ENCODE peak calls at places on chromosomes 7 and 10, in four cellular contexts. Y, G, J and C are unnamed samples.
A peak's percentile ranks its signal among the peaks of the same experiment; 100 is the strongest.

GRCh38 chr7:87592300-87592699 is 8.4 kb downstream of the ABCB1 start:
- DNase-seq in Y (no peak), G (no peak), J (no peak), C (no peak)

GRCh38 chr7:37341033-37341630 is 107.5 kb downstream of the ELMO1 start:
- DNase-seq in Y (peak; percentile 53), G (no peak), J (no peak), C (no peak)

GRCh38 chr10:83533290-83533689 is 606.0 kb upstream of the GHITM start:
- DNase-seq in Y (no peak), G (no peak), J (no peak), C (no peak)

GRCh38 chr10:100766693-100767427 is 21.5 kb downstream of the PAX2 start:
- DNase-seq in Y (no peak), G (peak; percentile 13), J (no peak), C (no peak)

GRCh38 chr7:90817846-90818245 is 221.7 kb downstream of the CDK14 start:
- DNase-seq in Y (no peak), G (no peak), J (no peak), C (no peak)

GRCh38 chr10:34528320-34528719 is 286.8 kb downstream of the PARD3 start:
- DNase-seq in Y (no peak), G (peak; percentile 41), J (no peak), C (peak; percentile 27)

GRCh38 chr7:65749518-65749917 is 123.4 kb upstream of the VKORC1L1 start:
- DNase-seq in Y (no peak), G (no peak), J (peak; percentile 19), C (no peak)

GRCh38 chr7:27709137-27710075 is 30.6 kb upstream of the TAX1BP1 start:
- DNase-seq in Y (no peak), G (no peak), J (no peak), C (no peak)

GRCh38 chr7:937851-938484 is 16.5 kb downstream of the ADAP1 start:
- DNase-seq in Y (no peak), G (no peak), J (no peak), C (no peak)

GRCh38 chr7:129457101-129457500 is 22.9 kb downstream of the STRIP2 start:
- DNase-seq in Y (no peak), G (no peak), J (no peak), C (no peak)

GRCh38 chr10:15123749-15124184 is 26.6 kb downstream of the RPP38 start:
- DNase-seq in Y (no peak), G (no peak), J (no peak), C (no peak)

GRCh38 chr7:101066141-101066857 is 19.0 kb upstream of the TRIM56 start:
- DNase-seq in Y (no peak), G (no peak), J (no peak), C (no peak)

GRCh38 chr7:128812514-128813168 is 17.6 kb upstream of the FLNC start:
- DNase-seq in Y (no peak), G (no peak), J (peak; percentile 87), C (no peak)

GRCh38 chr7:78770422-78771410 is 682.8 kb downstream of the MAGI2 start:
- DNase-seq in Y (no peak), G (no peak), J (no peak), C (peak; percentile 66)

GRCh38 chr7:122136639-122137253 is 7.3 kb downstream of the AASS start:
- DNase-seq in Y (no peak), G (no peak), J (no peak), C (no peak)

GRCh38 chr10:25157650-25158049 is 17.2 kb upstream of the GPR158 start:
- DNase-seq in Y (no peak), G (no peak), J (no peak), C (no peak)

GRCh38 chr10:117471344-117471874 is 71.1 kb upstream of the EMX2 start:
- DNase-seq in Y (no peak), G (no peak), J (no peak), C (no peak)

GRCh38 chr10:790821-791551 is 101.5 kb upstream of the DIP2C start:
- DNase-seq in Y (no peak), G (no peak), J (no peak), C (no peak)

GRCh38 chr10:50386992-50387735 is 135.8 kb upstream of the ASAH2 start:
- DNase-seq in Y (no peak), G (no peak), J (no peak), C (no peak)

GRCh38 chr7:155203059-155203881 is 94.4 kb upstream of the INSIG1 start:
- DNase-seq in Y (no peak), G (no peak), J (no peak), C (no peak)

GRCh38 chr10:104300736-104301292 is 31.8 kb downstream of the GSTO2 start:
- DNase-seq in Y (no peak), G (no peak), J (no peak), C (no peak)

GRCh38 chr10:35153723-35154122 is 27.1 kb downstream of the CREM start:
- DNase-seq in Y (no peak), G (no peak), J (no peak), C (no peak)

GRCh38 chr10:89236221-89236620 is 15.4 kb downstream of the LIPA start:
- DNase-seq in Y (no peak), G (no peak), J (no peak), C (no peak)

GRCh38 chr10:126124044-126124443 is 227.7 kb downstream of the FANK1 start:
- DNase-seq in Y (no peak), G (no peak), J (no peak), C (no peak)

GRCh38 chr10:43691503-43691902 is 42.8 kb upstream of the ZNF32 start:
- DNase-seq in Y (no peak), G (no peak), J (no peak), C (no peak)

GRCh38 chr10:126090911-126091728 is 194.8 kb downstream of the FANK1 start:
- DNase-seq in Y (no peak), G (no peak), J (no peak), C (no peak)

GRCh38 chr7:7857143-7857583 is 111.4 kb upstream of the GLCCI1 start:
- DNase-seq in Y (no peak), G (no peak), J (no peak), C (no peak)

GRCh38 chr10:13233358-13233757 is 816 bp downstream of the UCMA start:
- DNase-seq in Y (no peak), G (no peak), J (no peak), C (no peak)

GRCh38 chr7:20560325-20561180 is 54.9 kb upstream of the ABCB5 start:
- DNase-seq in Y (no peak), G (peak; percentile 24), J (peak; percentile 43), C (peak; percentile 67)

GRCh38 chr10:127405221-127405620 is 143.9 kb upstream of the NPS start:
- DNase-seq in Y (no peak), G (no peak), J (no peak), C (no peak)

GRCh38 chr10:97399843-97400545 is 1.1 kb downstream of the RRP12 start:
- DNase-seq in Y (no peak), G (peak; percentile 56), J (peak; percentile 43), C (no peak)

GRCh38 chr7:27235387-27236052 is 7.1 kb upstream of the EVX1 start:
- DNase-seq in Y (no peak), G (peak; percentile 13), J (peak; percentile 31), C (peak; percentile 84)

GRCh38 chr7:145909956-145910611 is 206.5 kb upstream of the CNTNAP2 start:
- DNase-seq in Y (no peak), G (no peak), J (no peak), C (no peak)

GRCh38 chr10:88152720-88153119 is 289.3 kb downstream of the PTEN start:
- DNase-seq in Y (peak; percentile 40), G (no peak), J (no peak), C (no peak)

GRCh38 chr7:22319424-22320403 is 37.2 kb downstream of the RAPGEF5 start:
- DNase-seq in Y (no peak), G (no peak), J (no peak), C (no peak)

DNA sequence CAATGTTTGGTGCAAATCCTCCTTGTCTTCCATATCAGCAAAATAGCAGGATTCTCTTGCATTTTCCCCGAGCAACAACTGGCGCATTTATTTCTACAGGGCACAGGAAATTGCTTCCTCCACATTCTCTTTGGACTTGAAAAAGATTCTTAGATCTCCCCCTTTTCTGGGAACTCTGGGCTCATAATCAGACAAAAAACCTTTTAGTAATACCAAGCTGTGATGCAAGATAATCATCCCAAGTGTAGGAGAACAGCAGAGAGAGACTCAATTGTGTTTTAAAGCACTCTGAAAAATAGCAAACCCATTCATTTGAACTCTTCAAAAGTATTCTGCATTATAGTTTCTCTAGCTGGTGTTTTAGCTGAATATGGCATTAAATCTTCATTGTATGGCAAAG is 419.6 kb upstream of the NPVF start:
- DNase-seq in Y (no peak), G (no peak), J (no peak), C (no peak)
- TF ChIP-seq CREB1 in Y (no peak), G (no peak), J (no peak), C (no peak)

DNA sequence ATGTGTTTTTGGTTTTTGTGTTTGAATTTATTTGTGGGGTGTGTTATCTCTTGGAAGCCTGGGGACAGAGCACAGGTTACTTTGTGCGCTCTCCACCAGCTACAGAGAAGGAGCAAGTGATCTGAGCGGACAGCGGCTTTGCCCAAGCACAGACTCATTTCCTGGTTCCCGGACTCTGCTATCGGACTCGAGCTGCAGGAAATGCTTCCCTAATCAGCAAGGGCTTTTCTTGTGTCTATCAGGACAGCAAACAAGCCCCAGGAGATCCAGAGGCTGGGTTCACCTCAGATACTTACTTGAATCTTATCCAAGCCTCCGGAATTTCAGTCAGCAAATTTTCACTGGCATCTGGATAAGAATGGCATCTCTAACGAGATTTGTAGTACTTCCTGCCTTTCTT is 27.8 kb downstream of the MRC1 start:
- DNase-seq in Y (no peak), G (peak; percentile 5), J (no peak), C (peak; percentile 15)
- TF ChIP-seq NR2C2 in Y (no peak), G (no peak), J (no peak), C (no peak)

DNA sequence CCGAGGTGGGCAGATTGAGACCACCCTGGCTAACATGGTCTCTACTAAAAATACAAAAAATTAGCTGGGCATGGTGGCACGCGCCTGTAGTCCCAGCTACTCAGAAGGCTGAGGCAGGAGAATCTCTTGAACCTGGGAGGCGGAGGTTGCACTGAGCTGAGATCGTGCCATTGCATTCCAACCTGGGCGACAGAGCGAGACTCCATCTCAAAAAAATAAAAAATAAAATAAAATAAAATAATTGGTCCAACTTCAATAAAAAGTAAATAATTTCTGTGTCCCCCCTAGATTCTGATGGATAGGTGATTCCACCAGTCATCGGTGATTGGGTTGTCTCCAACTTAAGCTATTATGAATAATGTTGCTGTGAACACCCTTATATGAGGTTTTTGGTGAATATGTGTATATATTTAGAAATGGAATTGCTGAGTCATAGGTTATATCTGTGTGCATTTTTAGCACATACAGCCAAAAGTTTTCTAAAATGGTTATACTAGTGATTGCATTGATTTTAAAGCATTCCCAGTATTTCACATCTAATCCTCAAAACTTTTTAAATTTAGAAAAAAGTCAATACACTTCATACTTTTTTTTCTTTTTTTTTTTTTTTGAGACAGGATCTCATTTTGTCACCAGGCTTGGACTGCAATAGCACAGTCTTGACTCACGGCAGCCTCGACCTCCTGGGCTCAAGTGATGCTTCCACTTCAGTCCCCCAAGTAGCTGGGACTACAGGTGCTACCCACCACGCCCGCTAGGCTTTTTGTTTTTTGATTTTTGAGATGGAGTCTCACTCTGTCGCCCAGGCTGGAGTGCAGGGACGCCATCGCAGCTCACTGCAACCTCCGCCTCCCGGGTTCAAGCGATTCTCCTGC is 13.7 kb upstream of the SRPK2 start:
- DNase-seq in Y (no peak), G (no peak), J (no peak), C (no peak)
- TF ChIP-seq CREB1 in Y (no peak), G (no peak), J (no peak), C (no peak)

DNA sequence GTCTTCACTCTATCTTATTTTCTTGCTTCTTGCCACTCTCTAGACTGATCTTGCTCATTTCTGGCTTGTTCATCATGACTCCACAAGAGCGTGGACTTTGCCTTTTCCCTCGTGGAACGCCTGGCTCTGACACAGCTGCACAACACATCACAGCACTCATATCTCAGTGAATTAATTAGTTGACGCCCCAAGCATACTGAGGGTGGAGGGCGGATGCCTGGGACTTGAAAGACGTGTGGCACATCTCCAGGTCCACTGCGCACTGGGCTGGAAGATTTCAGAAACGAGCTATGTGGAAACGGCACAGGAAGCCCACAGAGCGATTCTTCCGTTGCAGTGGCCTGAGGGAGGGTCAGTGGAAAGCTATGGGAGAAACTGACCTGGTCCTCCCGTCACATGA is 23.6 kb upstream of the PLEKHA1 start:
- DNase-seq in Y (no peak), G (no peak), J (no peak), C (no peak)
- TF ChIP-seq NR2C2 in Y (no peak), G (no peak), J (no peak), C (no peak)